ENCODE peak calls at places on chromosome 19, in ten cellular contexts. One of them, this sample, is unnamed.

GRCh38 chr19:10104130-10104513 is 1.6 kb upstream of the ANGPTL6 start:
- DNase-seq in tibial nerve: no peak
- DNase-seq in psoas muscle: no peak
- DNase-seq in caudate nucleus: no peak
- DNase-seq in foreskin keratinocyte: no peak
- DNase-seq in DMS79 treated with DMSO at 0.1 percent for 48 hours: no peak
- DNase-seq in activated CD4-positive, alpha-beta T cell treated with anti-CD3 and anti-CD28 coated beads for 36 hours: no peak
- DNase-seq in C1 segment of cervical spinal cord: no peak
- DNase-seq in CD8-positive, alpha-beta memory T cell: no peak
- DNase-seq in stomach: no peak
- DNase-seq in this sample: no peak

GRCh38 chr19:53172892-53173291 is 14.0 kb upstream of the ZNF347 start:
- DNase-seq in activated CD4-positive, alpha-beta T cell treated with anti-CD3 and anti-CD28 coated beads for 36 hours: no peak
- DNase-seq in foreskin keratinocyte: no peak
- DNase-seq in DMS79 treated with DMSO at 0.1 percent for 48 hours: no peak
- DNase-seq in stomach: no peak
- DNase-seq in psoas muscle: no peak
- DNase-seq in tibial nerve: no peak
- DNase-seq in C1 segment of cervical spinal cord: no peak
- DNase-seq in caudate nucleus: no peak
- DNase-seq in CD8-positive, alpha-beta memory T cell: no peak
- DNase-seq in this sample: no peak

GRCh38 chr19:41325947-41326706 is 16.2 kb downstream of the CCDC97 start:
- DNase-seq in caudate nucleus: no peak
- DNase-seq in stomach: no peak
- DNase-seq in tibial nerve: no peak
- DNase-seq in C1 segment of cervical spinal cord: no peak
- DNase-seq in CD8-positive, alpha-beta memory T cell: peak; percentile 44
- DNase-seq in psoas muscle: no peak
- DNase-seq in DMS79 treated with DMSO at 0.1 percent for 48 hours: no peak
- DNase-seq in activated CD4-positive, alpha-beta T cell treated with anti-CD3 and anti-CD28 coated beads for 36 hours: peak; percentile 67
- DNase-seq in foreskin keratinocyte: no peak
- DNase-seq in this sample: no peak

GRCh38 chr19:16921766-16922591 is 33.2 kb downstream of the F2RL3 start:
- DNase-seq in activated CD4-positive, alpha-beta T cell treated with anti-CD3 and anti-CD28 coated beads for 36 hours: no peak
- DNase-seq in DMS79 treated with DMSO at 0.1 percent for 48 hours: no peak
- DNase-seq in tibial nerve: no peak
- DNase-seq in psoas muscle: peak; percentile 40
- DNase-seq in foreskin keratinocyte: no peak
- DNase-seq in caudate nucleus: no peak
- DNase-seq in stomach: no peak
- DNase-seq in C1 segment of cervical spinal cord: no peak
- DNase-seq in CD8-positive, alpha-beta memory T cell: no peak
- DNase-seq in this sample: no peak

GRCh38 chr19:18194554-18195238 is 1.7 kb downstream of the MPV17L2 start:
- DNase-seq in foreskin keratinocyte: no peak
- DNase-seq in DMS79 treated with DMSO at 0.1 percent for 48 hours: no peak
- DNase-seq in activated CD4-positive, alpha-beta T cell treated with anti-CD3 and anti-CD28 coated beads for 36 hours: peak; percentile 63
- DNase-seq in caudate nucleus: no peak
- DNase-seq in psoas muscle: peak; percentile 66
- DNase-seq in C1 segment of cervical spinal cord: no peak
- DNase-seq in stomach: no peak
- DNase-seq in tibial nerve: no peak
- DNase-seq in CD8-positive, alpha-beta memory T cell: peak; percentile 39
- DNase-seq in this sample: no peak

GRCh38 chr19:11833541-11833940 is 15.0 kb upstream of the ZNF439 start:
- DNase-seq in activated CD4-positive, alpha-beta T cell treated with anti-CD3 and anti-CD28 coated beads for 36 hours: no peak
- DNase-seq in CD8-positive, alpha-beta memory T cell: no peak
- DNase-seq in psoas muscle: no peak
- DNase-seq in caudate nucleus: no peak
- DNase-seq in tibial nerve: no peak
- DNase-seq in C1 segment of cervical spinal cord: no peak
- DNase-seq in foreskin keratinocyte: no peak
- DNase-seq in stomach: no peak
- DNase-seq in DMS79 treated with DMSO at 0.1 percent for 48 hours: no peak
- DNase-seq in this sample: no peak

GRCh38 chr19:49553451-49554271 is 25.9 kb downstream of the RCN3 start:
- DNase-seq in tibial nerve: no peak
- DNase-seq in stomach: peak; percentile 77
- DNase-seq in C1 segment of cervical spinal cord: no peak
- DNase-seq in caudate nucleus: no peak
- DNase-seq in psoas muscle: no peak
- DNase-seq in activated CD4-positive, alpha-beta T cell treated with anti-CD3 and anti-CD28 coated beads for 36 hours: peak; percentile 81
- DNase-seq in CD8-positive, alpha-beta memory T cell: no peak
- DNase-seq in foreskin keratinocyte: peak; percentile 84
- DNase-seq in DMS79 treated with DMSO at 0.1 percent for 48 hours: no peak
- DNase-seq in this sample: no peak

GRCh38 chr19:31784631-31785237 is 435.5 kb upstream of the TSHZ3 start:
- DNase-seq in CD8-positive, alpha-beta memory T cell: no peak
- DNase-seq in psoas muscle: no peak
- DNase-seq in tibial nerve: peak; percentile 30
- DNase-seq in DMS79 treated with DMSO at 0.1 percent for 48 hours: no peak
- DNase-seq in C1 segment of cervical spinal cord: no peak
- DNase-seq in stomach: no peak
- DNase-seq in activated CD4-positive, alpha-beta T cell treated with anti-CD3 and anti-CD28 coated beads for 36 hours: no peak
- DNase-seq in foreskin keratinocyte: no peak
- DNase-seq in caudate nucleus: no peak
- DNase-seq in this sample: no peak

GRCh38 chr19:42291437-42291815 is 10.5 kb upstream of the PRR19 start:
- DNase-seq in tibial nerve: no peak
- DNase-seq in stomach: peak; percentile 77
- DNase-seq in CD8-positive, alpha-beta memory T cell: no peak
- DNase-seq in foreskin keratinocyte: no peak
- DNase-seq in DMS79 treated with DMSO at 0.1 percent for 48 hours: no peak
- DNase-seq in caudate nucleus: no peak
- DNase-seq in C1 segment of cervical spinal cord: no peak
- DNase-seq in activated CD4-positive, alpha-beta T cell treated with anti-CD3 and anti-CD28 coated beads for 36 hours: no peak
- DNase-seq in psoas muscle: peak; percentile 53
- DNase-seq in this sample: no peak

GRCh38 chr19:19280561-19280960 is 7.5 kb upstream of the TM6SF2 start:
- DNase-seq in foreskin keratinocyte: no peak
- DNase-seq in DMS79 treated with DMSO at 0.1 percent for 48 hours: peak; percentile 58
- DNase-seq in tibial nerve: no peak
- DNase-seq in C1 segment of cervical spinal cord: peak; percentile 24
- DNase-seq in activated CD4-positive, alpha-beta T cell treated with anti-CD3 and anti-CD28 coated beads for 36 hours: no peak
- DNase-seq in CD8-positive, alpha-beta memory T cell: no peak
- DNase-seq in stomach: no peak
- DNase-seq in psoas muscle: no peak
- DNase-seq in caudate nucleus: no peak
- DNase-seq in this sample: no peak

GRCh38 chr19:7242601-7243258 is 51.5 kb downstream of the INSR start:
- DNase-seq in activated CD4-positive, alpha-beta T cell treated with anti-CD3 and anti-CD28 coated beads for 36 hours: no peak
- DNase-seq in foreskin keratinocyte: no peak
- DNase-seq in tibial nerve: no peak
- DNase-seq in psoas muscle: no peak
- DNase-seq in DMS79 treated with DMSO at 0.1 percent for 48 hours: no peak
- DNase-seq in CD8-positive, alpha-beta memory T cell: no peak
- DNase-seq in C1 segment of cervical spinal cord: no peak
- DNase-seq in caudate nucleus: no peak
- DNase-seq in stomach: no peak
- DNase-seq in this sample: no peak

GRCh38 chr19:40282920-40283319 is 2.2 kb downstream of the AKT2 start:
- DNase-seq in stomach: no peak
- DNase-seq in psoas muscle: no peak
- DNase-seq in C1 segment of cervical spinal cord: no peak
- DNase-seq in CD8-positive, alpha-beta memory T cell: no peak
- DNase-seq in activated CD4-positive, alpha-beta T cell treated with anti-CD3 and anti-CD28 coated beads for 36 hours: no peak
- DNase-seq in foreskin keratinocyte: no peak
- DNase-seq in caudate nucleus: no peak
- DNase-seq in DMS79 treated with DMSO at 0.1 percent for 48 hours: no peak
- DNase-seq in tibial nerve: no peak
- DNase-seq in this sample: no peak

GRCh38 chr19:15010497-15011255 is 31.0 kb upstream of the SLC1A6 start:
- DNase-seq in foreskin keratinocyte: no peak
- DNase-seq in DMS79 treated with DMSO at 0.1 percent for 48 hours: no peak
- DNase-seq in CD8-positive, alpha-beta memory T cell: no peak
- DNase-seq in C1 segment of cervical spinal cord: no peak
- DNase-seq in caudate nucleus: no peak
- DNase-seq in activated CD4-positive, alpha-beta T cell treated with anti-CD3 and anti-CD28 coated beads for 36 hours: peak; percentile 11
- DNase-seq in tibial nerve: no peak
- DNase-seq in psoas muscle: peak; percentile 50
- DNase-seq in stomach: no peak
- DNase-seq in this sample: no peak

GRCh38 chr19:30662211-30662861 is 290.2 kb downstream of the ZNF536 start:
- DNase-seq in tibial nerve: no peak
- DNase-seq in stomach: peak; percentile 22
- DNase-seq in caudate nucleus: no peak
- DNase-seq in foreskin keratinocyte: no peak
- DNase-seq in activated CD4-positive, alpha-beta T cell treated with anti-CD3 and anti-CD28 coated beads for 36 hours: no peak
- DNase-seq in C1 segment of cervical spinal cord: no peak
- DNase-seq in DMS79 treated with DMSO at 0.1 percent for 48 hours: peak; percentile 25
- DNase-seq in psoas muscle: no peak
- DNase-seq in CD8-positive, alpha-beta memory T cell: no peak
- DNase-seq in this sample: no peak

This sample was measured in chondrocyte.